ENCODE peak calls at places on chromosome 12, in four cellular contexts. W is H1, I is ovary, Z is Peyer's patch. F is an unnamed sample.

GRCh38 chr12:128521981-128522380 is 255.0 kb downstream of the TMEM132C start:
- DNase-seq in W (no peak), I (no peak), Z (no peak), F (no peak)

GRCh38 chr12:92696240-92696639 is 6.5 kb upstream of the PLEKHG7 start:
- DNase-seq in W (no peak), I (no peak), Z (no peak), F (no peak)

GRCh38 chr12:13452955-13453570 is 256.5 kb downstream of the EMP1 start:
- DNase-seq in W (no peak), I (no peak), Z (no peak), F (no peak)

GRCh38 chr12:1880153-1880845 is 38.2 kb downstream of the CACNA2D4 start:
- DNase-seq in W (no peak), I (no peak), Z (no peak), F (no peak)

GRCh38 chr12:124523071-124523470 is 44.3 kb downstream of the NCOR2 start:
- DNase-seq in W (no peak), I (no peak), Z (no peak), F (no peak)

GRCh38 chr12:40336573-40337199 is 111.9 kb downstream of the LRRK2 start:
- DNase-seq in W (no peak), I (no peak), Z (no peak), F (no peak)

GRCh38 chr12:127165567-127166392 is 1101.2 kb upstream of the TMEM132C start:
- DNase-seq in W (peak; percentile 62), I (peak; percentile 77), Z (peak; percentile 94), F (peak; percentile 86)

GRCh38 chr12:17304503-17305347 is 698.8 kb upstream of the LMO3 start:
- DNase-seq in W (no peak), I (no peak), Z (no peak), F (no peak)

GRCh38 chr12:132400011-132400641 is 70.7 kb upstream of the GALNT9 start:
- DNase-seq in W (no peak), I (no peak), Z (no peak), F (no peak)

GRCh38 chr12:24561882-24562760 is 386.8 kb downstream of the BCAT1 start:
- DNase-seq in W (no peak), I (peak; percentile 83), Z (peak; percentile 56), F (peak; percentile 72)

GRCh38 chr12:69915964-69916363 is 90.9 kb downstream of the MYRFL start:
- DNase-seq in W (no peak), I (no peak), Z (no peak), F (no peak)

GRCh38 chr12:68497702-68498101 is 113.0 kb upstream of the RAP1B start:
- DNase-seq in W (no peak), I (no peak), Z (no peak), F (no peak)

GRCh38 chr12:119154435-119154818 is 24.3 kb upstream of the HSPB8 start:
- DNase-seq in W (peak; percentile 77), I (no peak), Z (no peak), F (peak; percentile 66)

GRCh38 chr12:64724201-64724745 is 34.9 kb downstream of the GNS start:
- DNase-seq in W (no peak), I (no peak), Z (no peak), F (no peak)

GRCh38 chr12:109581856-109582255 is 8.3 kb downstream of the MVK start:
- DNase-seq in W (no peak), I (no peak), Z (no peak), F (no peak)

GRCh38 chr12:50112456-50113218 is 601 bp downstream of the COX14 start:
- DNase-seq in W (peak; percentile 13), I (no peak), Z (no peak), F (peak; percentile 53)

GRCh38 chr12:19030603-19031002 is 98.9 kb upstream of the PLEKHA5 start:
- DNase-seq in W (no peak), I (no peak), Z (no peak), F (no peak)

GRCh38 chr12:131916306-131917138 is 12.6 kb upstream of the PUS1 start:
- DNase-seq in W (no peak), I (no peak), Z (no peak), F (no peak)

GRCh38 chr12:71439613-71440392 is at the start of gene LGR5:
- DNase-seq in W (no peak), I (peak; percentile 53), Z (peak; percentile 64), F (peak; percentile 16)

GRCh38 chr12:46266382-46266791 is 2.5 kb downstream of the SLC38A1 start:
- DNase-seq in W (no peak), I (no peak), Z (no peak), F (no peak)

GRCh38 chr12:110107369-110108281 is 16.5 kb upstream of the IFT81 start:
- DNase-seq in W (no peak), I (peak; percentile 73), Z (no peak), F (peak; percentile 34)

GRCh38 chr12:48002773-48003218 is 1.5 kb downstream of the COL2A1 start:
- DNase-seq in W (no peak), I (peak; percentile 38), Z (peak; percentile 58), F (peak; percentile 44)

GRCh38 chr12:26195641-26196423 is 459 bp downstream of the SSPN start:
- DNase-seq in W (no peak), I (peak; percentile 48), Z (peak; percentile 69), F (peak; percentile 69)

GRCh38 chr12:264269-264668 is 1.6 kb upstream of the SLC6A13 start:
- DNase-seq in W (no peak), I (no peak), Z (no peak), F (no peak)

GRCh38 chr12:79415754-79416435 is 274.9 kb downstream of the PAWR start:
- DNase-seq in W (no peak), I (no peak), Z (no peak), F (no peak)

GRCh38 chr12:25382311-25383106 is 131.8 kb upstream of the KRAS start:
- DNase-seq in W (no peak), I (no peak), Z (no peak), F (no peak)

GRCh38 chr12:84046869-84047268 is 865.7 kb downstream of the SLC6A15 start:
- DNase-seq in W (no peak), I (no peak), Z (no peak), F (no peak)

GRCh38 chr12:19131020-19131431 is 1.5 kb downstream of the PLEKHA5 start:
- DNase-seq in W (no peak), I (no peak), Z (no peak), F (peak; percentile 31)

GRCh38 chr12:3313066-3313465 is 177.9 kb upstream of the PRMT8 start:
- DNase-seq in W (no peak), I (no peak), Z (no peak), F (no peak)

GRCh38 chr12:32062841-32063240 is 43.8 kb upstream of the BICD1 start:
- DNase-seq in W (no peak), I (no peak), Z (no peak), F (no peak)

GRCh38 chr12:124764451-124764850 is 99.2 kb downstream of the SCARB1 start:
- DNase-seq in W (no peak), I (no peak), Z (no peak), F (peak; percentile 81)

GRCh38 chr12:6851921-6852650 is at the start of gene USP5:
- DNase-seq in W (peak; percentile 99), I (peak; percentile 98), Z (peak; percentile 99), F (peak; percentile 99)
- TF ChIP-seq POLR2A in W (no peak), I (no peak), Z (peak; percentile 32), F (no peak)

GRCh38 chr12:111361717-111362576 is 6.9 kb downstream of the PHETA1 start:
- DNase-seq in W (no peak), I (peak; percentile 57), Z (no peak), F (peak; percentile 63)

GRCh38 chr12:111359914-111360276 is 9.0 kb downstream of the PHETA1 start:
- DNase-seq in W (no peak), I (no peak), Z (no peak), F (no peak)

GRCh38 chr12:111359231-111359913 is 9.5 kb downstream of the PHETA1 start:
- DNase-seq in W (no peak), I (no peak), Z (no peak), F (no peak)

GRCh38 chr12:111361073-111361716 is 7.7 kb downstream of the PHETA1 start:
- DNase-seq in W (no peak), I (no peak), Z (no peak), F (no peak)

GRCh38 chr12:111360325-111360930 is 8.5 kb downstream of the PHETA1 start:
- DNase-seq in W (no peak), I (no peak), Z (no peak), F (no peak)
- H3K4me1 ChIP-seq in W (no peaks in the 10 kb centered on the region), I (peaks cover 15% of the 10 kb centered on the region), Z (no peaks in the 10 kb centered on the region), F (peaks cover 18% of the 10 kb centered on the region)

DNA sequence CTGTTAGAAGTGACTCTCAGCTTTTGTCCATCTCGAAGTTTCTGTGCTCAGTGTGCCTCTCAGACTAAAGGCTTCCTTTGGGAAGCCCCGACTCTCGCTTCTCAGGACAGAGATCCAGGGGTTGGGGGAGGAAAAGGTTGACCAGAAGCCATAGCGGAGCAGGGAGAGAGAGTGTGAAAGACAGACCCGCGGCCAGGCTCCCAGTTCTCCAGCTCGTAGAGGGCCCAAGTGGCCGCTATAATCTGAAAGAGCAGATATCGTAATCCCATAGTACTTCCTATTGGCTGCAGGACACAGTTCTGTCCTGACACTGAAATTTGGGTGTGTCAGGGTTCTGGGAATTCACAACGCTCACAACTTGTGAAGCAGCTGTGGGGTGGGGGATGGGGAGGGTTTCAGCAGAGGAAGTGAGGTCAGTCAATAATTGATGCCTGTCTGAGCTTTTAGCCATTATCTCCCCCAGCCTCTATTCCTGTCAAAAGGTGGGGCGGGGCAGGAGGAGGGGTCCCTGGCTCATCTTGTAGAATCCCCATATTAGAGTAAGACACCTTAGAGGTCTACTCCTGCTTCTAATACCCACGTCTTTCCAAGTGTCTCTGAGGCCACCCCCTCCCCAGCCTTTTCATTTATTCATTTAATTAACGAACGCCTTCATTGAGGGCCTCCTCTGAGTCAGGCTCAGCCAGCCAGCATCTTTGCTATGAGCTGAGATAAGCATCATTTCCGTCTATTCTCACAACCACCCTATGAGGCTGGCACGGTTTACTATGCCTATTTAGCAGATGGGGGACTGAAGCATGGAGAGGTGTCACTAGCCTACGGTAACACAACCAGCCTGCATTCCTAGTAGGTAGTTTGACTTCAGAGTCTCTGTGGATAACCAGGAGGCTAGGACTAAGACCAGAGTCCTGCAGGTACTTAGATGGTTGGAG is 1.5 kb upstream of the ACVRL1 start:
- DNase-seq in W (no peak), I (no peak), Z (no peak), F (peak; percentile 65)
- TF ChIP-seq POLR2A in W (no peak), I (no peak), Z (peak; percentile 12), F (no peak)

GRCh38 chr12:129765719-129766118 is 138.1 kb downstream of the TMEM132D start:
- DNase-seq in W (no peak), I (no peak), Z (no peak), F (no peak)

DNA sequence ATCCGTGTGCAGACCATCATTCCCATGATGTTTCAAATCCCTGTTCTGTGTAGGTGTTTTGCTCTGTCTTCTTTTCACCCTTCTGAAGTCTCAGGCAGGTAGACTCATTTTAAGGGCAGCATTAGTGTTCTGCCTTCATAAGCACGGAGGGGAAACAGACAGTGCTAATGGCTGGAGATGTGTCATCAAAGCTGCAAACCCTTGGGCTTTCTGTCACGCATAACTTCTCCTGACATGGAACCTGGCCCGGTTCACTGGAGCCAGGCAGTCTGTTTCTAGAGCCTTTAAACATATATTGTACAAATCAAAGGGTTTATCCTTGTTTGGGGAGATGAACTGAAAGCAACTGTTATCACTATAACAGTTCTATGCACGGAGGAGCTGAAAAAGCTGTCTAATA is 141.4 kb downstream of the TMEM132D start:
- DNase-seq in W (no peak), I (no peak), Z (no peak), F (no peak)
- H3K4me1 ChIP-seq in W (no peaks in the 10 kb centered on the region), I (no peaks in the 10 kb centered on the region), Z (no peaks in the 10 kb centered on the region), F (no peaks in the 10 kb centered on the region)

GRCh38 chr12:122421815-122422737 is at the start of gene CLIP1:
- DNase-seq in W (no peak), I (peak; percentile 63), Z (peak; percentile 82), F (peak; percentile 68)
- TF ChIP-seq POLR2A in W (peak; percentile 40), I (peak; percentile 65), Z (peak; percentile 21), F (no peak)

GRCh38 chr12:96366255-96366654 is 34.0 kb downstream of the CDK17 start:
- DNase-seq in W (no peak), I (no peak), Z (no peak), F (no peak)
- H3K4me1 ChIP-seq in W (no peaks in the 10 kb centered on the region), I (peaks cover 4% of the 10 kb centered on the region), Z (no peaks in the 10 kb centered on the region), F (peaks cover 5% of the 10 kb centered on the region)

F was measured in testis.